ENCODE peak calls at places on chromosomes 5 and 9, in five cellular contexts. U is glomerular endothelial cell; L is stimulated activated CD4-positive, alpha-beta T cell treated with anti-CD3 and anti-CD28 coated beads, Interleukin-4, amount 100 ng/mL, for 24 hours; R is progenitor cell of endocrine pancreas; W is frontal cortex. J is an unnamed sample.

GRCh38 chr5:77816686-77817085 is 40.5 kb upstream of the TBCA start:
- DNase-seq in R (no peak), L (no peak), U (no peak), W (no peak), J (no peak)

GRCh38 chr5:132526290-132526973 is 16.9 kb downstream of the IL5 start:
- DNase-seq in U (peak), W (peak), L (peak), R (peak), J (peak)

GRCh38 chr5:125189451-125190051 is 443.1 kb upstream of the ZNF608 start:
- DNase-seq in L (no peak), R (no peak), W (no peak), U (no peak), J (no peak)

GRCh38 chr9:87765521-87765920 is 39.6 kb downstream of the CTSL start:
- DNase-seq in R (no peak), U (no peak), W (no peak), L (no peak), J (no peak)

GRCh38 chr5:130836729-130837660 is 328.1 kb downstream of the HINT1 start:
- DNase-seq in W (no peak), L (no peak), R (no peak), U (no peak), J (peak)

GRCh38 chr5:176458904-176459561 is 10.8 kb downstream of the FAF2 start:
- DNase-seq in L (no peak), U (no peak), W (no peak), R (no peak), J (no peak)

GRCh38 chr5:180208435-180209081 is 453 bp downstream of the RASGEF1C start:
- DNase-seq in U (no peak), L (no peak), R (no peak), W (peak), J (no peak)

GRCh38 chr5:78824826-78825225 is 160.3 kb downstream of the ARSB start:
- DNase-seq in R (no peak), U (no peak), L (no peak), W (no peak), J (no peak)

GRCh38 chr5:145014109-145014508 is 821.0 kb downstream of the PRELID2 start:
- DNase-seq in U (no peak), L (no peak), W (no peak), R (no peak), J (no peak)